ENCODE peak calls at places on chromosomes 12 and 14, in four cellular contexts. U is neural progenitor cell, P is A549, X is transverse colon. O is an unnamed sample.

GRCh38 chr12:89800435-89800834 is 91.8 kb upstream of the ATP2B1 start:
- DNase-seq in U (no peak), P (no peak), X (no peak), O (no peak)

GRCh38 chr14:30960216-30960615 is 65.2 kb upstream of the AP4S1 start:
- DNase-seq in U (no peak), P (no peak), X (no peak), O (no peak)

GRCh38 chr12:45637706-45638105 is 91.8 kb upstream of the ARID2 start:
- DNase-seq in U (no peak), P (no peak), X (no peak), O (no peak)

GRCh38 chr12:100706029-100706428 is 88.5 kb upstream of the ANO4 start:
- DNase-seq in U (no peak), P (no peak), X (no peak), O (no peak)

GRCh38 chr14:95140060-95140858 is 17.1 kb downstream of the DICER1 start:
- DNase-seq in U (no peak), P (no peak), X (no peak), O (no peak)

GRCh38 chr12:9256341-9256740 is 48.1 kb upstream of the PZP start:
- DNase-seq in U (no peak), P (no peak), X (no peak), O (no peak)

GRCh38 chr12:91388573-91388972 is 206.0 kb upstream of the DCN start:
- DNase-seq in U (no peak), P (no peak), X (no peak), O (no peak)

GRCh38 chr14:61213116-61213720 is 67.9 kb downstream of the TMEM30B start:
- DNase-seq in U (no peak), P (no peak), X (no peak), O (no peak)

GRCh38 chr14:22479781-22480464 is 109.1 kb downstream of the DAD1 start:
- DNase-seq in U (no peak), P (no peak), X (no peak), O (no peak)

GRCh38 chr14:22478247-22478646 is 110.8 kb downstream of the DAD1 start:
- DNase-seq in U (no peak), P (no peak), X (no peak), O (no peak)

GRCh38 chr14:22479132-22479531 is 109.9 kb downstream of the DAD1 start:
- DNase-seq in U (no peak), P (no peak), X (no peak), O (no peak)

GRCh38 chr14:22477569-22478194 is 111.3 kb downstream of the DAD1 start:
- DNase-seq in U (no peak), P (no peak), X (no peak), O (no peak)

DNA sequence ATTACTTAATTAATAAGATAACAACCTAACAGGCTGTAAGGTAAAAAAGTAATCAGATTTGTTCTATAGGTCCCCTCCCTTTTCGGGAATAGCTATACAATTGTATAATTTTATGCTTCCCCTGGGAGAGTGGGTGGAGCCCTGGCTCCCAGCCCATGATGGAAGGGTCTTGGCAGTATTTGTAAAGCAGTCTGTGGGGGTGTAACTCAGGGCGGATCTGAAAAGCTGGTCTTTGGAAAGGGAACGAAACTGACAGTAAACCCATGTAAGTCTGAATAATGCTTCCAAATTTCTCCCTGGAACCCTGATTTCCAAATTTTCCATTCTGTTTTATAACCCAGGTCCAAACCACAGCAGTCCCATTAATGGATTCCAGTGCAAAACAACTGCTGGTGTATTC is 110.4 kb downstream of the DAD1 start:
- DNase-seq in U (no peak), P (no peak), X (no peak), O (no peak)
- H3K4me1 ChIP-seq in U (peaks cover 62% of the 10 kb centered on the region), P (no peaks in the 10 kb centered on the region), X (no peaks in the 10 kb centered on the region), O (no peaks in the 10 kb centered on the region)

DNA sequence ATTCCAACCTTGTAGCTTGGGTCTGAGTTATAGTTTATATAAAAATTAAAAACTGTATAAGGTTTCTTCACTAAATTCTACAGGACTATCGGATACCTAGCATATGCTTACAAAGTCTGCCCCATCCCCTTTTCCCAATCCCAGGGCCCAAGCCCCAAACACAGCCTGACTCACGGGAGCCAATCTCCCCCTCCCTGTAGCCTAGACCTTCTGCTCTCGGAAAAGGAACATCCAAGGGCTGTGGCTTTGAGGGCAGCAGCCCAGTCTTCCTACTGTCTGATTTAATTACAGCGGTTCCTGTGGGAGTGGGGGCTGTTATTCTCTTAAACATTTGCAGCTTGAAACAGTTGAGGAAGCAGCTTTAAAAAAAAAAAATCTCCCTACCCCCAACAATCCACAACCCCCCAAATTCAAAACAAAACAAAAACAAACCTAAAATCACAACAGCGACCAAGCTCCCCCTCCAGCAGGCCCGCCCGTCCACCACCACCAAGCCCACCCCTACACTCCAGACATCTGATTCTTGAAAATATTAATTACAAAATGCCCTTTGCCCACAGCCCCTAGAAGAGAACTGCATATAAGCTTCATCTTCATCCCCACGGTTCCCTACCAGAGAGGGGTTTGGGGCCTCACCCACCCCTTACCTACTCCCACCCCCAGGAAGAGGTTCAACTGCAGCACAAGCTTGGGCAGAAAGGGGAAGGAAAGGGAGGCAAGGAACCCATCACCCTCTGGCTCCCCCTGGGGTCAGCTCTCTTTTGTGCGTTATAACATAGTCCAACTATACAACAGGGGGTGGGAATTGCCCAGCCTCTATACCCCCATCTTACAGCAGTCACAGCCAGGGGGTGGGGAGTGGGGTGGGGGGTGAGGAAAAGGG is 1.1 kb upstream of the PRKAG1 start:
- DNase-seq in U (peak; percentile 38), P (peak; percentile 92), X (peak; percentile 38), O (peak; percentile 63)
- H3K4me3 ChIP-seq in U (peak overlapping the region; percentile 80), P (peak overlapping the region; percentile 83), X (no peak overlapping the region), O (no peak overlapping the region)

GRCh38 chr12:63958876-63959275 is 114.4 kb downstream of the SRGAP1 start:
- DNase-seq in U (no peak), P (no peak), X (no peak), O (no peak)

GRCh38 chr12:63948211-63948610 is 103.7 kb downstream of the SRGAP1 start:
- DNase-seq in U (no peak), P (no peak), X (no peak), O (no peak)

GRCh38 chr12:63955831-63956685 is 111.6 kb downstream of the SRGAP1 start:
- DNase-seq in U (no peak), P (no peak), X (no peak), O (no peak)

GRCh38 chr12:63949902-63950301 is 105.4 kb downstream of the SRGAP1 start:
- DNase-seq in U (no peak), P (no peak), X (no peak), O (no peak)

DNA sequence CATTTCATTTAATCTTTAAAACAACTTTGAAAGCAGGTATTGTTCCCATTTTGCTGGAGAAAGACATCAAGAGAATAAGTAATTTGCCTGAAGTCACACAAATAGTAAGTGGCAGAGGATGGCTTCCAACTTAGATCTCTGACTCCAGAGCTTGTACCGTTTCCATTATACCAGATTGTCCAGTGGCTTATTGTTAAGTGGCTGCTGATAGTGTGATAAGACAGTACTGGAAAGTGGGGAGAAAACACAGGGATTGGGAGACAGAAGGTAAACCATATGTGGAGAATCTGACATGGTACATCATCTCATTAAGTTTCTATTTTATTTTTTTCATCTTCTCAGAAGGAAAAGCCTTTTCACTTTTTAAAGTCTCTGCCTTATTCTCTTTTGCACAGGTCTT is 108.5 kb downstream of the SRGAP1 start:
- DNase-seq in U (no peak), P (no peak), X (no peak), O (no peak)
- H3K4me1 ChIP-seq in U (no peaks in the 10 kb centered on the region), P (peaks cover 30% of the 10 kb centered on the region), X (peaks cover 19% of the 10 kb centered on the region), O (no peaks in the 10 kb centered on the region)

DNA sequence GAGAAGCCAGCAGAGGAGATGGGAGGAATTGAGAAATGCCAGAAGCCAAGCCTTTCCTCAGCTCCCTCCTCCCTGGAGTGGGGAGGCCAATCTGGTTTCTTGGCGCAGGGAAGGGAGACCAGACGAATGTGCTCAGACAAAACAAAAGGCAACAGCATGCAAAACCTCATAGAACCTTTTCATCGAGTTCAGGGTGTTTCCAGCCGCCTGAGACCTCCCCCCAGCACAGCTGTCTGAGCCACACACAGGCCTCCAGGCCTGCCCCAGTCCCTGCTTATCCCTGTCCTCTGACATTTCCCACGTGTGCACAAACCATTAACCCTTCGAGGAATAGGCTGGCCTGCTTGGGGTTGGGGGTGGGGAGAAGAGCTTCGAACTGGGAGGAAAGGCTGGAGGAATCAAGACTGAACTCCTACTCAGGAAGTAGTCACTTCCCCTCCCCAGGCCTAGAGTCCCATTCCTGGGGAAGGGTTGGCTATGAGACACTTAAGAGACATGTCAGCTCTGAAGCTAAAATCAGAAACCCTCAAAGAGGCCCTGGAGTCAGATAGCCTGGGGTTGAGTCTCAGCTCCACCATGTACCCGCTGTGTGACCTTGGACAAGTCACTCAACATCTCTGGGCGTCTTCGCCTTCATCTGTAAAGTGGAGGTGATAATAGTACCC is 10.7 kb downstream of the TBX3 start:
- DNase-seq in U (peak; percentile 45), P (no peak), X (no peak), O (no peak)
- H3K4me3 ChIP-seq in U (no peak overlapping the region), P (no peak overlapping the region), X (no peak overlapping the region), O (no peak overlapping the region)

DNA sequence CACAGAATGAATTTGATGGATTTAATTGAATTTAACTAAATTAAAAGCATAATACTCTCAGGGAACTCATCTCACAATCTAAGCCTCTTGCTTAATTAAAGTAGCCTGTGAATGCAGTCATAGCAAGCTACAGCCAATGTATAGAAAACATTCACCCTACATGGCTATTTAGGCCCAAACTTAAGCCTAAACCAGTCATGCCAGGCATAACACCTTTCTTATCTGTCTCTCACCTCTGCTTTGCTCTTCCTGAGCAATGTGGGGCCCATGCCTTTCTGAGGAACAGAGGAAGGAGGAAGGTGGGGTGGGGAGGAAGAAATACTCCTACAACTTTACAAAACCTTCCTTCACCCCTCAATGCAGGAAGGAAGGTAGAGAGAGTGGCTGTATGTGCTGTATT is 29.1 kb downstream of the IFNG-AS1 start:
- DNase-seq in U (no peak), P (no peak), X (no peak), O (no peak)
- H3K4me1 ChIP-seq in U (peaks cover 10% of the 10 kb centered on the region), P (no peaks in the 10 kb centered on the region), X (no peaks in the 10 kb centered on the region), O (no peaks in the 10 kb centered on the region)

GRCh38 chr12:12628013-12628412 is 16.3 kb downstream of the CREBL2 start:
- DNase-seq in U (no peak), P (no peak), X (no peak), O (no peak)
- H3K4me3 ChIP-seq in U (no peak overlapping the region), P (no peak overlapping the region), X (no peak overlapping the region), O (no peak overlapping the region)

GRCh38 chr12:12445165-12445881 is 88.4 kb downstream of the BORCS5 start:
- DNase-seq in U (no peak), P (no peak), X (no peak), O (no peak)
- H3K4me1 ChIP-seq in U (no peaks in the 10 kb centered on the region), P (peaks cover 63% of the 10 kb centered on the region), X (peaks cover 13% of the 10 kb centered on the region), O (peaks cover 42% of the 10 kb centered on the region)